ENCODE peak calls at places on chromosome 5, in ten cellular contexts. One of them, this sample, is unnamed.

GRCh38 chr5:19806756-19807155 is 181.2 kb downstream of the CDH18 start:
- DNase-seq in AG09309: no peak
- DNase-seq in GM12865: no peak
- DNase-seq in body of pancreas: no peak
- DNase-seq in progenitor cell of endocrine pancreas: no peak
- DNase-seq in CD4-positive, alpha-beta T cell: no peak
- DNase-seq in GM23338: no peak
- DNase-seq in heart right ventricle: no peak
- DNase-seq in breast epithelium: no peak
- DNase-seq in nephron progenitor cell: no peak
- DNase-seq in this sample: no peak

GRCh38 chr5:151620463-151620844 is 29.3 kb upstream of the FAT2 start:
- DNase-seq in GM12865: no peak
- DNase-seq in progenitor cell of endocrine pancreas: no peak
- DNase-seq in nephron progenitor cell: no peak
- DNase-seq in breast epithelium: no peak
- DNase-seq in CD4-positive, alpha-beta T cell: no peak
- DNase-seq in AG09309: no peak
- DNase-seq in body of pancreas: no peak
- DNase-seq in heart right ventricle: no peak
- DNase-seq in GM23338: no peak
- DNase-seq in this sample: no peak

GRCh38 chr5:132760043-132760420 is 12.8 kb downstream of the CCNI2 start:
- DNase-seq in progenitor cell of endocrine pancreas: no peak
- DNase-seq in body of pancreas: no peak
- DNase-seq in breast epithelium: peak; percentile 13
- DNase-seq in GM12865: no peak
- DNase-seq in CD4-positive, alpha-beta T cell: no peak
- DNase-seq in AG09309: no peak
- DNase-seq in GM23338: no peak
- DNase-seq in nephron progenitor cell: no peak
- DNase-seq in heart right ventricle: no peak
- DNase-seq in this sample: no peak

GRCh38 chr5:180291943-180292831 is at the start of gene MAPK9:
- DNase-seq in heart right ventricle: peak; percentile 89
- DNase-seq in progenitor cell of endocrine pancreas: peak; percentile 81
- DNase-seq in GM12865: peak; percentile 91
- DNase-seq in AG09309: peak; percentile 14
- DNase-seq in body of pancreas: peak; percentile 83
- DNase-seq in nephron progenitor cell: peak; percentile 91
- DNase-seq in breast epithelium: peak; percentile 66
- DNase-seq in GM23338: peak; percentile 93
- DNase-seq in CD4-positive, alpha-beta T cell: peak; percentile 80
- DNase-seq in this sample: peak; percentile 63

GRCh38 chr5:141330299-141331080 is at the start of gene PCDHGA1:
- DNase-seq in GM12865: peak; percentile 69
- DNase-seq in breast epithelium: no peak
- DNase-seq in GM23338: peak; percentile 63
- DNase-seq in CD4-positive, alpha-beta T cell: no peak
- DNase-seq in progenitor cell of endocrine pancreas: no peak
- DNase-seq in AG09309: peak; percentile 46
- DNase-seq in nephron progenitor cell: no peak
- DNase-seq in body of pancreas: peak; percentile 31
- DNase-seq in heart right ventricle: no peak
- DNase-seq in this sample: no peak

GRCh38 chr5:138664276-138664943 is 88.8 kb upstream of the CTNNA1 start:
- DNase-seq in heart right ventricle: no peak
- DNase-seq in CD4-positive, alpha-beta T cell: no peak
- DNase-seq in nephron progenitor cell: no peak
- DNase-seq in breast epithelium: no peak
- DNase-seq in AG09309: peak; percentile 31
- DNase-seq in GM23338: no peak
- DNase-seq in body of pancreas: no peak
- DNase-seq in progenitor cell of endocrine pancreas: no peak
- DNase-seq in GM12865: no peak
- DNase-seq in this sample: peak; percentile 56

GRCh38 chr5:107597803-107598202 is 72.9 kb downstream of the EFNA5 start:
- DNase-seq in nephron progenitor cell: no peak
- DNase-seq in AG09309: no peak
- DNase-seq in breast epithelium: no peak
- DNase-seq in GM12865: no peak
- DNase-seq in heart right ventricle: no peak
- DNase-seq in progenitor cell of endocrine pancreas: no peak
- DNase-seq in CD4-positive, alpha-beta T cell: no peak
- DNase-seq in GM23338: no peak
- DNase-seq in body of pancreas: no peak
- DNase-seq in this sample: no peak

GRCh38 chr5:58466939-58467338 is 7.1 kb upstream of the PLK2 start:
- DNase-seq in AG09309: no peak
- DNase-seq in GM23338: peak; percentile 57
- DNase-seq in body of pancreas: peak; percentile 14
- DNase-seq in nephron progenitor cell: no peak
- DNase-seq in CD4-positive, alpha-beta T cell: no peak
- DNase-seq in progenitor cell of endocrine pancreas: no peak
- DNase-seq in GM12865: peak; percentile 60
- DNase-seq in breast epithelium: no peak
- DNase-seq in heart right ventricle: no peak
- DNase-seq in this sample: no peak

GRCh38 chr5:177409043-177409801 is at the start of gene F12:
- DNase-seq in AG09309: no peak
- DNase-seq in nephron progenitor cell: no peak
- DNase-seq in heart right ventricle: no peak
- DNase-seq in progenitor cell of endocrine pancreas: no peak
- DNase-seq in GM12865: no peak
- DNase-seq in GM23338: no peak
- DNase-seq in breast epithelium: no peak
- DNase-seq in CD4-positive, alpha-beta T cell: no peak
- DNase-seq in body of pancreas: no peak
- DNase-seq in this sample: no peak

GRCh38 chr5:142630927-142631539 is 54.9 kb downstream of the FGF1 start:
- DNase-seq in progenitor cell of endocrine pancreas: no peak
- DNase-seq in heart right ventricle: no peak
- DNase-seq in body of pancreas: no peak
- DNase-seq in CD4-positive, alpha-beta T cell: no peak
- DNase-seq in AG09309: no peak
- DNase-seq in nephron progenitor cell: no peak
- DNase-seq in breast epithelium: no peak
- DNase-seq in GM12865: no peak
- DNase-seq in GM23338: no peak
- DNase-seq in this sample: no peak

GRCh38 chr5:138282918-138283742 is 8.7 kb upstream of the GFRA3 start:
- DNase-seq in body of pancreas: peak; percentile 72
- DNase-seq in heart right ventricle: no peak
- DNase-seq in GM23338: peak; percentile 73
- DNase-seq in breast epithelium: peak; percentile 33
- DNase-seq in AG09309: peak; percentile 24
- DNase-seq in nephron progenitor cell: peak; percentile 28
- DNase-seq in CD4-positive, alpha-beta T cell: no peak
- DNase-seq in progenitor cell of endocrine pancreas: peak; percentile 19
- DNase-seq in GM12865: peak; percentile 34
- DNase-seq in this sample: peak; percentile 19

GRCh38 chr5:180253036-180253824 is 38.7 kb downstream of the MAPK9 start:
- DNase-seq in heart right ventricle: no peak
- DNase-seq in GM23338: no peak
- DNase-seq in breast epithelium: no peak
- DNase-seq in GM12865: no peak
- DNase-seq in body of pancreas: no peak
- DNase-seq in AG09309: no peak
- DNase-seq in CD4-positive, alpha-beta T cell: no peak
- DNase-seq in progenitor cell of endocrine pancreas: no peak
- DNase-seq in nephron progenitor cell: no peak
- DNase-seq in this sample: no peak

GRCh38 chr5:173639-174600 is 17.4 kb upstream of the LRRC14B start:
- DNase-seq in AG09309: no peak
- DNase-seq in GM23338: no peak
- DNase-seq in body of pancreas: no peak
- DNase-seq in progenitor cell of endocrine pancreas: no peak
- DNase-seq in breast epithelium: no peak
- DNase-seq in CD4-positive, alpha-beta T cell: no peak
- DNase-seq in heart right ventricle: no peak
- DNase-seq in nephron progenitor cell: no peak
- DNase-seq in GM12865: no peak
- DNase-seq in this sample: no peak

GRCh38 chr5:179839328-179840256 is 18.9 kb downstream of the SQSTM1 start:
- DNase-seq in heart right ventricle: peak; percentile 57
- DNase-seq in AG09309: no peak
- DNase-seq in GM23338: no peak
- DNase-seq in breast epithelium: no peak
- DNase-seq in nephron progenitor cell: no peak
- DNase-seq in CD4-positive, alpha-beta T cell: no peak
- DNase-seq in body of pancreas: peak; percentile 89
- DNase-seq in progenitor cell of endocrine pancreas: no peak
- DNase-seq in GM12865: no peak
- DNase-seq in this sample: no peak

GRCh38 chr5:179530069-179530998 is 20.0 kb upstream of the RUFY1 start:
- DNase-seq in progenitor cell of endocrine pancreas: peak; percentile 64
- DNase-seq in heart right ventricle: peak; percentile 78
- DNase-seq in GM23338: peak; percentile 89
- DNase-seq in GM12865: peak; percentile 62
- DNase-seq in body of pancreas: peak; percentile 59
- DNase-seq in AG09309: no peak
- DNase-seq in breast epithelium: peak; percentile 62
- DNase-seq in CD4-positive, alpha-beta T cell: peak; percentile 39
- DNase-seq in nephron progenitor cell: peak; percentile 59
- DNase-seq in this sample: no peak

GRCh38 chr5:141915881-141916336 is 7.8 kb upstream of the DELE1 start:
- DNase-seq in GM12865: no peak
- DNase-seq in breast epithelium: no peak
- DNase-seq in GM23338: peak; percentile 76
- DNase-seq in AG09309: no peak
- DNase-seq in heart right ventricle: no peak
- DNase-seq in nephron progenitor cell: peak; percentile 9
- DNase-seq in body of pancreas: no peak
- DNase-seq in progenitor cell of endocrine pancreas: no peak
- DNase-seq in CD4-positive, alpha-beta T cell: no peak
- DNase-seq in this sample: peak; percentile 54

GRCh38 chr5:135064235-135064570 is 30.2 kb upstream of the PITX1 start:
- DNase-seq in nephron progenitor cell: no peak
- DNase-seq in body of pancreas: no peak
- DNase-seq in breast epithelium: no peak
- DNase-seq in progenitor cell of endocrine pancreas: no peak
- DNase-seq in GM23338: no peak
- DNase-seq in CD4-positive, alpha-beta T cell: no peak
- DNase-seq in heart right ventricle: no peak
- DNase-seq in GM12865: no peak
- DNase-seq in AG09309: no peak
- DNase-seq in this sample: no peak

GRCh38 chr5:140242099-140242498 is 60.8 kb downstream of the PFDN1 start:
- DNase-seq in CD4-positive, alpha-beta T cell: no peak
- DNase-seq in heart right ventricle: no peak
- DNase-seq in AG09309: no peak
- DNase-seq in breast epithelium: no peak
- DNase-seq in GM23338: peak; percentile 70
- DNase-seq in nephron progenitor cell: no peak
- DNase-seq in progenitor cell of endocrine pancreas: no peak
- DNase-seq in body of pancreas: no peak
- DNase-seq in GM12865: no peak
- DNase-seq in this sample: no peak
- TF ChIP-seq CTCF in CD4-positive, alpha-beta T cell: no peak
- TF ChIP-seq CTCF in heart right ventricle: no peak
- TF ChIP-seq CTCF in AG09309: no peak
- TF ChIP-seq CTCF in breast epithelium: no peak
- TF ChIP-seq CTCF in GM23338: peak; percentile 54
- TF ChIP-seq CTCF in nephron progenitor cell: no peak
- TF ChIP-seq CTCF in progenitor cell of endocrine pancreas: peak; percentile 15
- TF ChIP-seq CTCF in body of pancreas: no peak
- TF ChIP-seq CTCF in GM12865: no peak
- TF ChIP-seq CTCF in this sample: no peak

DNA sequence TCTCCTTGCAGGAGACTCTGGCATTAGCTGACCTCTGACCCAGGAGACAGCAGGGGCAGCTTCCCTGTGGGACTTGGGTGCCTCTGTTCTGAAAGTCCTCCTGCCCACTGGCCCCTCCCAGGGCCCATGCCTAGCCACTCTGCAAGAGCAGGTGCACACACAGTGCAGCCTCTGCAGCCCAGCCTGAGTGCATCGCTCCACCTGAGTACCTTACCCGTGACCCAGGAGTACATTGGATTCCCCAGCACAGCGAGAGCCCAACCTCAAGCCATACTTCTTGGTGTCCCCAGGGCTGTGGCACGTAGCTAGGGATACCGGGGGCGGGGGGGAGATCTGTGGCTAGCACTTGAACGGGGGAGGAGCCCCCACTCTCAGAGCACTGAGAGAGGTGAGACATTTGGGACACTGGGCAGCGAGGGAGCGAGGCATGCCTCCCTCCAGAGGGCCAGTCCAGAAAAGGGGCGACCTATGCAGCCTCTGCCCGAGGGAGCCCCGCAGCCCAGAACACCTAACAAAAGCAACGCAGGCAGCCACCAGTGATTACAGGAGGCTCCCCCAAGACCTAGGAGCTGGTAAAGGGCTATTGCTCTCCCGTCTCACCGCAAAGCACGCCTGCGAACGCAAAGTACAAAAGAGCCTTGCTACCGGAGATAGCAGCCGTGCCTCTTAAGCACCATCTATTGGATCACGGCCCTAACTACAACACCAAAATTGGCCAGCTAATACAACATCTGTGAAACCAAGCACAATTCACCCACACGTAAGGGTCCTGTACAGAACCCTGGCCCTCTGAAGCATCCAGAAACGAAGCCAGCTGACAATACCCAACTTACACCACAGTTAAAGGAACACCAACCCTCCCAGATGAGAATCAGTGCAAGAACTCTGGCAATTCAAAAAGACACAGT is 826 bp upstream of the PRDM9 start:
- DNase-seq in GM12865: no peak
- DNase-seq in nephron progenitor cell: peak; percentile 18
- DNase-seq in body of pancreas: peak; percentile 10
- DNase-seq in AG09309: no peak
- DNase-seq in heart right ventricle: no peak
- DNase-seq in GM23338: peak; percentile 86
- DNase-seq in progenitor cell of endocrine pancreas: no peak
- DNase-seq in breast epithelium: no peak
- DNase-seq in CD4-positive, alpha-beta T cell: no peak
- DNase-seq in this sample: no peak
- TF ChIP-seq CTCF in GM12865: no peak
- TF ChIP-seq CTCF in nephron progenitor cell: peak; percentile 26
- TF ChIP-seq CTCF in body of pancreas: no peak
- TF ChIP-seq CTCF in AG09309: no peak
- TF ChIP-seq CTCF in heart right ventricle: no peak
- TF ChIP-seq CTCF in GM23338: peak; percentile 72
- TF ChIP-seq CTCF in progenitor cell of endocrine pancreas: peak; percentile 40
- TF ChIP-seq CTCF in breast epithelium: no peak
- TF ChIP-seq CTCF in CD4-positive, alpha-beta T cell: no peak
- TF ChIP-seq CTCF in this sample: no peak

GRCh38 chr5:98349251-98349989 is 424.0 kb upstream of the RGMB start:
- DNase-seq in nephron progenitor cell: no peak
- DNase-seq in heart right ventricle: no peak
- DNase-seq in AG09309: no peak
- DNase-seq in breast epithelium: no peak
- DNase-seq in body of pancreas: no peak
- DNase-seq in CD4-positive, alpha-beta T cell: no peak
- DNase-seq in GM12865: peak; percentile 9
- DNase-seq in GM23338: peak; percentile 74
- DNase-seq in progenitor cell of endocrine pancreas: no peak
- DNase-seq in this sample: no peak
- TF ChIP-seq CTCF in nephron progenitor cell: peak; percentile 23
- TF ChIP-seq CTCF in heart right ventricle: no peak
- TF ChIP-seq CTCF in AG09309: peak; percentile 67
- TF ChIP-seq CTCF in breast epithelium: no peak
- TF ChIP-seq CTCF in body of pancreas: no peak
- TF ChIP-seq CTCF in CD4-positive, alpha-beta T cell: no peak
- TF ChIP-seq CTCF in GM12865: peak; percentile 31
- TF ChIP-seq CTCF in GM23338: peak; percentile 83
- TF ChIP-seq CTCF in progenitor cell of endocrine pancreas: peak; percentile 12
- TF ChIP-seq CTCF in this sample: no peak

GRCh38 chr5:81884871-81885270 is 87.0 kb upstream of the ATG10 start:
- DNase-seq in AG09309: no peak
- DNase-seq in GM23338: no peak
- DNase-seq in heart right ventricle: no peak
- DNase-seq in nephron progenitor cell: no peak
- DNase-seq in CD4-positive, alpha-beta T cell: no peak
- DNase-seq in progenitor cell of endocrine pancreas: no peak
- DNase-seq in breast epithelium: no peak
- DNase-seq in GM12865: no peak
- DNase-seq in body of pancreas: no peak
- DNase-seq in this sample: no peak
- TF ChIP-seq CTCF in AG09309: peak; percentile 3
- TF ChIP-seq CTCF in GM23338: peak; percentile 39
- TF ChIP-seq CTCF in heart right ventricle: no peak
- TF ChIP-seq CTCF in nephron progenitor cell: no peak
- TF ChIP-seq CTCF in CD4-positive, alpha-beta T cell: no peak
- TF ChIP-seq CTCF in progenitor cell of endocrine pancreas: no peak
- TF ChIP-seq CTCF in breast epithelium: no peak
- TF ChIP-seq CTCF in GM12865: no peak
- TF ChIP-seq CTCF in body of pancreas: peak; percentile 20
- TF ChIP-seq CTCF in this sample: no peak

This sample was measured in lower leg skin.